ENCODE peak calls at places on chromosome 17, in five cellular contexts. M, R, N, D and I are unnamed samples.

GRCh38 chr17:1999557-2000251 is 25.4 kb downstream of the RTN4RL1 start:
- DNase-seq in M (peak), R (no peak), N (no peak), D (peak), I (peak)

GRCh38 chr17:61389670-61390478 is 9.8 kb upstream of the TBX2 start:
- DNase-seq in M (peak), R (no peak), N (peak), D (peak), I (no peak)

GRCh38 chr17:18291718-18292540 is 22.9 kb downstream of the TOP3A start:
- DNase-seq in M (no peak), R (no peak), N (no peak), D (no peak), I (no peak)

GRCh38 chr17:48961516-48962233 is 6.7 kb downstream of the GIP start:
- DNase-seq in M (peak), R (peak), N (no peak), D (peak), I (no peak)

GRCh38 chr17:61248399-61248798 is 151.2 kb upstream of the TBX2 start:
- DNase-seq in M (no peak), R (peak), N (no peak), D (peak), I (no peak)

GRCh38 chr17:79931517-79932309 is 92.5 kb upstream of the CBX4 start:
- DNase-seq in M (no peak), R (no peak), N (no peak), D (peak), I (no peak)

GRCh38 chr17:63378411-63379076 is 67.6 kb downstream of the CYB561 start:
- DNase-seq in M (no peak), R (no peak), N (no peak), D (no peak), I (no peak)

GRCh38 chr17:77453613-77454559 is 313.1 kb downstream of the SEC14L1 start:
- DNase-seq in M (no peak), R (no peak), N (peak), D (no peak), I (no peak)